ENCODE peak calls at places on chromosomes 3 and 15, in eight cellular contexts. Q is T-helper 1 cell; K is cardiac muscle cell; E is activated naive CD4-positive, alpha-beta T cell; B is kidney tubule cell; U is transverse colon; I is activated gamma-delta T cell treated with anti-CD3 and anti-CD28 coated beads, Interleukin-2, amount 50 U/mL, for 16 hours; A is Right ventricle myocardium superior. O is an unnamed sample.

GRCh38 chr3:157590273-157590672 is 87.1 kb upstream of the VEPH1 start:
- DNase-seq in Q (no peak), K (no peak), E (no peak), B (no peak), U (no peak), I (no peak), A (no peak), O (no peak)

GRCh38 chr3:155211940-155212339 is 81.5 kb downstream of the STRIT1 start:
- DNase-seq in Q (no peak), K (no peak), E (no peak), B (no peak), U (no peak), I (no peak), A (no peak), O (no peak)

GRCh38 chr3:192795021-192795420 is 67.7 kb upstream of the FGF12 start:
- DNase-seq in Q (no peak), K (peak; percentile 64), E (no peak), B (no peak), U (no peak), I (no peak), A (no peak), O (no peak)

GRCh38 chr3:13547591-13548371 is 1.1 kb upstream of the FBLN2 start:
- DNase-seq in Q (no peak), K (no peak), E (no peak), B (no peak), U (no peak), I (no peak), A (peak; percentile 48), O (peak; percentile 75)

GRCh38 chr3:171347017-171347979 is 112.9 kb downstream of the TNIK start:
- DNase-seq in Q (no peak), K (peak; percentile 80), E (no peak), B (peak; percentile 47), U (no peak), I (no peak), A (no peak), O (no peak)

GRCh38 chr15:70584441-70584837 is 178.9 kb downstream of the UACA start:
- DNase-seq in Q (no peak), K (no peak), E (no peak), B (no peak), U (no peak), I (no peak), A (no peak), O (no peak)

GRCh38 chr3:123730816-123731215 is 146.0 kb upstream of the HACD2 start:
- DNase-seq in Q (no peak), K (no peak), E (no peak), B (no peak), U (no peak), I (no peak), A (no peak), O (no peak)

GRCh38 chr3:186123012-186123411 is 14.1 kb upstream of the ETV5 start:
- DNase-seq in Q (no peak), K (no peak), E (no peak), B (no peak), U (no peak), I (no peak), A (no peak), O (no peak)

GRCh38 chr3:45029661-45030060 is 3.6 kb downstream of the CLEC3B start:
- DNase-seq in Q (no peak), K (no peak), E (no peak), B (no peak), U (no peak), I (no peak), A (no peak), O (peak; percentile 47)

GRCh38 chr3:139355502-139355901 is 11.7 kb downstream of the MRPS22 start:
- DNase-seq in Q (no peak), K (peak; percentile 55), E (no peak), B (no peak), U (no peak), I (no peak), A (peak; percentile 42), O (peak; percentile 25)

GRCh38 chr15:31272558-31273257 is 53.9 kb upstream of the KLF13 start:
- DNase-seq in Q (no peak), K (no peak), E (no peak), B (peak; percentile 37), U (peak; percentile 86), I (no peak), A (no peak), O (no peak)

GRCh38 chr3:183551930-183552329 is 3.6 kb downstream of the KLHL6 start:
- DNase-seq in Q (no peak), K (no peak), E (no peak), B (no peak), U (no peak), I (no peak), A (no peak), O (no peak)

GRCh38 chr3:73765878-73766564 is 141.3 kb upstream of the PDZRN3 start:
- DNase-seq in Q (no peak), K (no peak), E (no peak), B (no peak), U (no peak), I (no peak), A (no peak), O (no peak)

GRCh38 chr3:193446975-193447602 is 68.5 kb upstream of the ATP13A5 start:
- DNase-seq in Q (no peak), K (no peak), E (no peak), B (no peak), U (no peak), I (no peak), A (no peak), O (no peak)

GRCh38 chr15:29860872-29861271 is 38.6 kb upstream of the TJP1 start:
- DNase-seq in Q (no peak), K (no peak), E (no peak), B (no peak), U (no peak), I (no peak), A (no peak), O (no peak)

GRCh38 chr3:46209053-46209452 is 940 bp upstream of the CCR1 start:
- DNase-seq in Q (no peak), K (no peak), E (no peak), B (no peak), U (no peak), I (no peak), A (no peak), O (no peak)

GRCh38 chr3:66662894-66663293 is 162.1 kb upstream of the LRIG1 start:
- DNase-seq in Q (no peak), K (no peak), E (no peak), B (peak; percentile 33), U (no peak), I (no peak), A (no peak), O (no peak)

GRCh38 chr3:120498947-120499346 is 48.2 kb upstream of the FSTL1 start:
- DNase-seq in Q (no peak), K (peak; percentile 97), E (no peak), B (peak; percentile 82), U (no peak), I (no peak), A (no peak), O (no peak)

GRCh38 chr3:118541791-118542190 is 492.9 kb downstream of the IGSF11 start:
- DNase-seq in Q (no peak), K (no peak), E (no peak), B (no peak), U (no peak), I (no peak), A (no peak), O (no peak)

GRCh38 chr15:43383070-43383469 is 12.2 kb downstream of the TUBGCP4 start:
- DNase-seq in Q (no peak), K (no peak), E (no peak), B (no peak), U (no peak), I (no peak), A (no peak), O (no peak)

GRCh38 chr3:41198526-41198925 is 779 bp upstream of the CTNNB1 start:
- DNase-seq in Q (no peak), K (peak; percentile 39), E (peak; percentile 33), B (no peak), U (peak; percentile 42), I (peak; percentile 4), A (peak; percentile 68), O (no peak)

GRCh38 chr3:15495461-15496340 is 25.8 kb downstream of the COLQ start:
- DNase-seq in Q (no peak), K (peak; percentile 46), E (no peak), B (no peak), U (no peak), I (no peak), A (no peak), O (no peak)

GRCh38 chr15:62951481-62951880 is 91.1 kb upstream of the TPM1 start:
- DNase-seq in Q (no peak), K (no peak), E (no peak), B (no peak), U (no peak), I (no peak), A (no peak), O (no peak)

GRCh38 chr3:159884661-159885402 is 103.8 kb upstream of the IL12A start:
- DNase-seq in Q (no peak), K (peak; percentile 71), E (no peak), B (peak; percentile 43), U (no peak), I (no peak), A (no peak), O (no peak)

GRCh38 chr15:42157981-42158765 is 1.7 kb upstream of the PLA2G4F start:
- DNase-seq in Q (no peak), K (peak; percentile 68), E (no peak), B (peak; percentile 33), U (no peak), I (no peak), A (no peak), O (no peak)

GRCh38 chr3:46604127-46604526 is 8.2 kb upstream of the FAM240A start:
- DNase-seq in Q (no peak), K (no peak), E (no peak), B (no peak), U (no peak), I (no peak), A (no peak), O (no peak)

GRCh38 chr15:34065261-34065660 is 26.3 kb upstream of the AVEN start:
- DNase-seq in Q (no peak), K (no peak), E (no peak), B (no peak), U (no peak), I (no peak), A (no peak), O (no peak)

GRCh38 chr3:120172070-120172469 is 77.8 kb upstream of the GSK3B start:
- DNase-seq in Q (no peak), K (peak; percentile 79), E (no peak), B (peak; percentile 43), U (no peak), I (no peak), A (no peak), O (no peak)

GRCh38 chr3:84039091-84039490 is 919.7 kb upstream of the CADM2 start:
- DNase-seq in Q (no peak), K (no peak), E (no peak), B (peak; percentile 1), U (no peak), I (no peak), A (no peak), O (no peak)

GRCh38 chr15:65037279-65037678 is 7.8 kb upstream of the MTFMT start:
- DNase-seq in Q (no peak), K (no peak), E (no peak), B (no peak), U (no peak), I (no peak), A (no peak), O (no peak)

GRCh38 chr3:184636774-184637316 is 75.0 kb downstream of the MAGEF1 start:
- DNase-seq in Q (no peak), K (peak; percentile 86), E (no peak), B (peak; percentile 54), U (no peak), I (no peak), A (no peak), O (no peak)

GRCh38 chr15:56207711-56208110 is 36.0 kb downstream of the RFX7 start:
- DNase-seq in Q (no peak), K (no peak), E (no peak), B (peak; percentile 12), U (no peak), I (no peak), A (no peak), O (no peak)

GRCh38 chr15:98943609-98944111 is 63.9 kb downstream of the PGPEP1L start:
- DNase-seq in Q (no peak), K (peak; percentile 22), E (no peak), B (peak; percentile 3), U (peak; percentile 37), I (no peak), A (peak; percentile 77), O (peak; percentile 60)

GRCh38 chr15:83207622-83208356 is at the start of gene HDGFL3:
- DNase-seq in Q (no peak), K (peak; percentile 72), E (no peak), B (peak; percentile 62), U (peak; percentile 45), I (peak; percentile 32), A (peak; percentile 75), O (peak; percentile 85)

O was measured in right cardiac atrium.